ENCODE peak calls at places on chromosomes 11 and 22, in eight cellular contexts. R, C, W, X, N, G, I and A are unnamed samples.

GRCh38 chr11:112588252-112588668 is 327.6 kb upstream of the PLET1 start:
- DNase-seq in G (peak; percentile 16), W (no peak), I (peak; percentile 69), C (peak; percentile 78), X (peak; percentile 50), N (peak; percentile 69), R (peak; percentile 62), A (peak; percentile 54)

GRCh38 chr11:65279713-65280459 is 18.1 kb downstream of the POLA2 start:
- DNase-seq in G (peak; percentile 58), W (peak; percentile 78), R (no peak), I (peak; percentile 62), C (peak; percentile 96), X (no peak), N (no peak), A (peak; percentile 73)

GRCh38 chr22:41469218-41469851 is 418 bp downstream of the ACO2 start:
- DNase-seq in R (no peak), N (no peak), I (no peak), W (no peak), C (no peak), G (no peak), X (no peak), A (no peak)

GRCh38 chr11:35064114-35064800 is 74.7 kb upstream of the CD44 start:
- DNase-seq in R (no peak), X (no peak), I (no peak), C (no peak), W (no peak), N (peak; percentile 28), G (no peak), A (no peak)

GRCh38 chr22:19766506-19767426 is 6.2 kb downstream of the TBX1 start:
- DNase-seq in C (peak; percentile 25), X (no peak), N (peak; percentile 78), R (no peak), I (peak; percentile 84), G (no peak), W (no peak), A (peak; percentile 49)

GRCh38 chr11:57680552-57680874 is 12.6 kb downstream of the ZDHHC5 start:
- DNase-seq in G (no peak), W (no peak), N (no peak), I (no peak), C (peak; percentile 79), X (no peak), R (no peak), A (no peak)

GRCh38 chr11:96778272-96778671 is 388.5 kb downstream of the JRKL start:
- DNase-seq in C (no peak), W (no peak), N (no peak), X (no peak), G (no peak), R (no peak), I (no peak), A (no peak)

GRCh38 chr22:31906569-31906968 is 37.8 kb upstream of the YWHAH start:
- DNase-seq in W (no peak), R (no peak), I (no peak), N (no peak), X (no peak), G (no peak), C (no peak), A (no peak)

GRCh38 chr22:50696799-50697561 is 24.4 kb downstream of the SHANK3 start:
- DNase-seq in I (peak; percentile 44), C (peak; percentile 30), R (no peak), G (no peak), N (peak; percentile 94), X (peak; percentile 15), W (no peak), A (no peak)

GRCh38 chr11:69488543-69488940 is 7.1 kb downstream of the LINC01488 start:
- DNase-seq in I (no peak), X (no peak), C (no peak), N (no peak), R (no peak), G (no peak), W (no peak), A (no peak)

GRCh38 chr22:19981171-19981960 is 35.3 kb downstream of the ARVCF start:
- DNase-seq in N (no peak), I (peak; percentile 46), R (no peak), C (no peak), G (no peak), X (no peak), W (no peak), A (no peak)

GRCh38 chr11:1217151-1217550 is 5.7 kb upstream of the MUC5B start:
- DNase-seq in C (no peak), N (no peak), R (no peak), X (no peak), G (no peak), I (no peak), W (no peak), A (no peak)

GRCh38 chr22:47307326-47307725 is 544.9 kb downstream of the TBC1D22A start:
- DNase-seq in I (no peak), G (no peak), N (no peak), X (no peak), C (peak; percentile 31), R (no peak), W (peak; percentile 45), A (no peak)

GRCh38 chr11:65291613-65292012 is 23.1 kb upstream of the CDC42EP2 start:
- DNase-seq in R (peak; percentile 74), C (no peak), X (peak; percentile 60), I (no peak), N (no peak), W (no peak), G (no peak), A (no peak)

GRCh38 chr11:123483058-123483457 is 53.0 kb downstream of the GRAMD1B start:
- DNase-seq in X (no peak), I (no peak), G (no peak), C (peak; percentile 74), W (no peak), N (no peak), R (no peak), A (peak; percentile 55)

GRCh38 chr11:127035812-127036211 is 35.2 kb upstream of the KIRREL3 start:
- DNase-seq in W (no peak), I (no peak), G (no peak), N (no peak), C (no peak), R (no peak), X (no peak), A (no peak)